ENCODE peak calls at places on chromosomes 7 and 10, in nine cellular contexts. One of them, this sample, is unnamed.

GRCh38 chr10:99859585-99859984 is 77.1 kb downstream of the ABCC2 start:
- DNase-seq in D721Med: no peak
- DNase-seq in uterus: no peak
- DNase-seq in esophagus squamous epithelium: no peak
- DNase-seq in cardiac fibroblast: no peak
- DNase-seq in neural crest cell: no peak
- DNase-seq in HCT116: peak; percentile 60
- DNase-seq in brain microvascular endothelial cell: no peak
- DNase-seq in AG09319: no peak
- DNase-seq in this sample: no peak

GRCh38 chr10:110352930-110353243 is 48.2 kb upstream of the SMNDC1 start:
- DNase-seq in D721Med: no peak
- DNase-seq in cardiac fibroblast: no peak
- DNase-seq in esophagus squamous epithelium: no peak
- DNase-seq in uterus: no peak
- DNase-seq in HCT116: no peak
- DNase-seq in brain microvascular endothelial cell: no peak
- DNase-seq in AG09319: no peak
- DNase-seq in neural crest cell: no peak
- DNase-seq in this sample: no peak

GRCh38 chr7:111992601-111993000 is 213.6 kb downstream of the DOCK4 start:
- DNase-seq in neural crest cell: no peak
- DNase-seq in D721Med: no peak
- DNase-seq in uterus: no peak
- DNase-seq in HCT116: no peak
- DNase-seq in brain microvascular endothelial cell: no peak
- DNase-seq in cardiac fibroblast: no peak
- DNase-seq in esophagus squamous epithelium: no peak
- DNase-seq in AG09319: no peak
- DNase-seq in this sample: no peak

GRCh38 chr7:66281678-66282593 is 76.8 kb downstream of the TPST1 start:
- DNase-seq in D721Med: no peak
- DNase-seq in uterus: peak; percentile 25
- DNase-seq in neural crest cell: no peak
- DNase-seq in cardiac fibroblast: peak; percentile 91
- DNase-seq in brain microvascular endothelial cell: peak; percentile 94
- DNase-seq in esophagus squamous epithelium: no peak
- DNase-seq in HCT116: peak; percentile 13
- DNase-seq in AG09319: peak; percentile 88
- DNase-seq in this sample: peak; percentile 99

GRCh38 chr7:142808802-142809583 is 38.2 kb downstream of the PRSS2 start:
- DNase-seq in brain microvascular endothelial cell: peak; percentile 90
- DNase-seq in uterus: no peak
- DNase-seq in HCT116: no peak
- DNase-seq in esophagus squamous epithelium: peak; percentile 59
- DNase-seq in cardiac fibroblast: no peak
- DNase-seq in neural crest cell: no peak
- DNase-seq in AG09319: no peak
- DNase-seq in D721Med: no peak
- DNase-seq in this sample: peak; percentile 49

GRCh38 chr7:29336851-29337627 is 142.5 kb downstream of the CHN2 start:
- DNase-seq in neural crest cell: no peak
- DNase-seq in HCT116: no peak
- DNase-seq in uterus: no peak
- DNase-seq in cardiac fibroblast: no peak
- DNase-seq in AG09319: no peak
- DNase-seq in D721Med: no peak
- DNase-seq in esophagus squamous epithelium: no peak
- DNase-seq in brain microvascular endothelial cell: no peak
- DNase-seq in this sample: no peak

GRCh38 chr10:49817845-49818244 is 55.7 kb upstream of the OGDHL start:
- DNase-seq in brain microvascular endothelial cell: no peak
- DNase-seq in HCT116: no peak
- DNase-seq in cardiac fibroblast: no peak
- DNase-seq in AG09319: no peak
- DNase-seq in esophagus squamous epithelium: no peak
- DNase-seq in neural crest cell: no peak
- DNase-seq in D721Med: no peak
- DNase-seq in uterus: no peak
- DNase-seq in this sample: no peak

GRCh38 chr10:70820976-70821750 is 5.4 kb downstream of the SGPL1 start:
- DNase-seq in esophagus squamous epithelium: no peak
- DNase-seq in brain microvascular endothelial cell: no peak
- DNase-seq in neural crest cell: no peak
- DNase-seq in D721Med: no peak
- DNase-seq in HCT116: no peak
- DNase-seq in AG09319: no peak
- DNase-seq in uterus: no peak
- DNase-seq in cardiac fibroblast: no peak
- DNase-seq in this sample: no peak

GRCh38 chr10:123934846-123935245 is 43.2 kb upstream of the CPXM2 start:
- DNase-seq in neural crest cell: no peak
- DNase-seq in AG09319: no peak
- DNase-seq in uterus: no peak
- DNase-seq in cardiac fibroblast: no peak
- DNase-seq in esophagus squamous epithelium: no peak
- DNase-seq in D721Med: no peak
- DNase-seq in brain microvascular endothelial cell: no peak
- DNase-seq in HCT116: no peak
- DNase-seq in this sample: no peak

GRCh38 chr10:19816420-19817250 is at the start of gene PLXDC2:
- DNase-seq in uterus: peak; percentile 62
- DNase-seq in D721Med: no peak
- DNase-seq in neural crest cell: peak; percentile 40
- DNase-seq in AG09319: no peak
- DNase-seq in cardiac fibroblast: peak; percentile 62
- DNase-seq in brain microvascular endothelial cell: peak; percentile 45
- DNase-seq in HCT116: no peak
- DNase-seq in esophagus squamous epithelium: no peak
- DNase-seq in this sample: peak; percentile 9

GRCh38 chr7:72109566-72109965 is 302.6 kb downstream of the CALN1 start:
- DNase-seq in esophagus squamous epithelium: no peak
- DNase-seq in AG09319: no peak
- DNase-seq in D721Med: no peak
- DNase-seq in neural crest cell: no peak
- DNase-seq in uterus: no peak
- DNase-seq in HCT116: no peak
- DNase-seq in cardiac fibroblast: no peak
- DNase-seq in brain microvascular endothelial cell: no peak
- DNase-seq in this sample: no peak

GRCh38 chr7:136228185-136228584 is 251.0 kb upstream of the MTPN start:
- DNase-seq in HCT116: no peak
- DNase-seq in uterus: no peak
- DNase-seq in brain microvascular endothelial cell: no peak
- DNase-seq in D721Med: no peak
- DNase-seq in neural crest cell: no peak
- DNase-seq in AG09319: peak; percentile 5
- DNase-seq in cardiac fibroblast: no peak
- DNase-seq in esophagus squamous epithelium: no peak
- DNase-seq in this sample: no peak

GRCh38 chr10:84008878-84009277 is 130.4 kb upstream of the GHITM start:
- DNase-seq in HCT116: peak; percentile 21
- DNase-seq in D721Med: no peak
- DNase-seq in brain microvascular endothelial cell: no peak
- DNase-seq in AG09319: no peak
- DNase-seq in uterus: no peak
- DNase-seq in cardiac fibroblast: peak; percentile 14
- DNase-seq in neural crest cell: peak; percentile 15
- DNase-seq in esophagus squamous epithelium: no peak
- DNase-seq in this sample: no peak

GRCh38 chr10:23158370-23158769 is 33.7 kb upstream of the PTF1A start:
- DNase-seq in D721Med: no peak
- DNase-seq in esophagus squamous epithelium: no peak
- DNase-seq in HCT116: peak; percentile 47
- DNase-seq in AG09319: peak; percentile 15
- DNase-seq in uterus: peak; percentile 20
- DNase-seq in brain microvascular endothelial cell: peak; percentile 47
- DNase-seq in cardiac fibroblast: peak; percentile 75
- DNase-seq in neural crest cell: peak; percentile 55
- DNase-seq in this sample: peak; percentile 29

GRCh38 chr7:17640730-17641377 is 299.4 kb downstream of the SNX13 start:
- DNase-seq in AG09319: no peak
- DNase-seq in D721Med: no peak
- DNase-seq in cardiac fibroblast: peak; percentile 60
- DNase-seq in uterus: no peak
- DNase-seq in HCT116: peak; percentile 46
- DNase-seq in esophagus squamous epithelium: no peak
- DNase-seq in neural crest cell: peak; percentile 34
- DNase-seq in brain microvascular endothelial cell: peak; percentile 52
- DNase-seq in this sample: peak; percentile 23

GRCh38 chr7:111126987-111127386 is 36.1 kb downstream of the LRRN3 start:
- DNase-seq in cardiac fibroblast: peak; percentile 49
- DNase-seq in HCT116: no peak
- DNase-seq in neural crest cell: no peak
- DNase-seq in brain microvascular endothelial cell: peak; percentile 57
- DNase-seq in uterus: no peak
- DNase-seq in esophagus squamous epithelium: no peak
- DNase-seq in AG09319: no peak
- DNase-seq in D721Med: no peak
- DNase-seq in this sample: peak; percentile 34

GRCh38 chr7:52782348-52782747 is 253.1 kb upstream of the POM121L12 start:
- DNase-seq in cardiac fibroblast: no peak
- DNase-seq in AG09319: no peak
- DNase-seq in D721Med: no peak
- DNase-seq in esophagus squamous epithelium: no peak
- DNase-seq in neural crest cell: no peak
- DNase-seq in uterus: no peak
- DNase-seq in brain microvascular endothelial cell: no peak
- DNase-seq in HCT116: no peak
- DNase-seq in this sample: no peak

GRCh38 chr7:52781250-52781649 is 254.2 kb upstream of the POM121L12 start:
- DNase-seq in esophagus squamous epithelium: no peak
- DNase-seq in cardiac fibroblast: no peak
- DNase-seq in brain microvascular endothelial cell: no peak
- DNase-seq in uterus: no peak
- DNase-seq in D721Med: no peak
- DNase-seq in neural crest cell: no peak
- DNase-seq in HCT116: no peak
- DNase-seq in AG09319: no peak
- DNase-seq in this sample: no peak

DNA sequence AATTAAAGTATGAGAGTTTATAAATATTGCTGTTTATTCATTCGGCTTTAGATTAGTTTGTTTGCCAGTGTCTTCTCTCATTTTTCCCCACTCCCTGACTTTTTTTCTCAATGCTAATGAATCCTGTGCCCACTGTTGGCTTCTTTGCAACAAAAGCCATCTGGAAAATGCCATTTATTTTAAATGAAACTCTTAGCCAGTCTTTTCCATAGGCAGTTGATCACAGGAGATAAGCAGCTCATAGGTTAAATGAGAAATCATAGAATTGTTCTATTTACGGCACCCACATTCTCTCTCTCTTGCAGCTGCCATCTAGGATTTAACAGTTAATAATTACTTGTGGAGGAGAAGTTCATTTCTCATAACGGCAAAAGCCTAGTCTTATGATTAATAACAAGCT is 249.3 kb upstream of the POM121L12 start:
- DNase-seq in esophagus squamous epithelium: no peak
- DNase-seq in HCT116: no peak
- DNase-seq in brain microvascular endothelial cell: no peak
- DNase-seq in D721Med: no peak
- DNase-seq in neural crest cell: no peak
- DNase-seq in cardiac fibroblast: no peak
- DNase-seq in AG09319: no peak
- DNase-seq in uterus: no peak
- DNase-seq in this sample: no peak
- TF ChIP-seq CTCF in esophagus squamous epithelium: no peak
- TF ChIP-seq CTCF in HCT116: no peak
- TF ChIP-seq CTCF in brain microvascular endothelial cell: no peak
- TF ChIP-seq CTCF in D721Med: no peak
- TF ChIP-seq CTCF in neural crest cell: no peak
- TF ChIP-seq CTCF in cardiac fibroblast: no peak
- TF ChIP-seq CTCF in AG09319: no peak
- TF ChIP-seq CTCF in uterus: no peak
- TF ChIP-seq CTCF in this sample: no peak

GRCh38 chr10:63976538-63976937 is 455.3 kb downstream of the REEP3 start:
- DNase-seq in AG09319: no peak
- DNase-seq in uterus: no peak
- DNase-seq in cardiac fibroblast: peak; percentile 27
- DNase-seq in HCT116: peak; percentile 48
- DNase-seq in brain microvascular endothelial cell: peak; percentile 52
- DNase-seq in neural crest cell: peak; percentile 51
- DNase-seq in D721Med: no peak
- DNase-seq in esophagus squamous epithelium: no peak
- DNase-seq in this sample: no peak

GRCh38 chr10:63972949-63973827 is 452.0 kb downstream of the REEP3 start:
- DNase-seq in HCT116: no peak
- DNase-seq in esophagus squamous epithelium: no peak
- DNase-seq in D721Med: no peak
- DNase-seq in cardiac fibroblast: no peak
- DNase-seq in neural crest cell: no peak
- DNase-seq in brain microvascular endothelial cell: no peak
- DNase-seq in uterus: no peak
- DNase-seq in AG09319: no peak
- DNase-seq in this sample: no peak

GRCh38 chr10:63977329-63977923 is 456.2 kb downstream of the REEP3 start:
- DNase-seq in D721Med: no peak
- DNase-seq in neural crest cell: peak; percentile 41
- DNase-seq in esophagus squamous epithelium: no peak
- DNase-seq in AG09319: no peak
- DNase-seq in HCT116: peak; percentile 50
- DNase-seq in cardiac fibroblast: peak; percentile 40
- DNase-seq in brain microvascular endothelial cell: peak; percentile 48
- DNase-seq in uterus: no peak
- DNase-seq in this sample: peak; percentile 7
- TF ChIP-seq CTCF in D721Med: peak; percentile 66
- TF ChIP-seq CTCF in neural crest cell: peak; percentile 71
- TF ChIP-seq CTCF in esophagus squamous epithelium: no peak
- TF ChIP-seq CTCF in AG09319: peak; percentile 41
- TF ChIP-seq CTCF in HCT116: peak; percentile 48
- TF ChIP-seq CTCF in cardiac fibroblast: peak; percentile 65
- TF ChIP-seq CTCF in brain microvascular endothelial cell: peak; percentile 77
- TF ChIP-seq CTCF in uterus: no peak
- TF ChIP-seq CTCF in this sample: peak; percentile 64

GRCh38 chr10:103660364-103661197 is 167.1 kb downstream of the NEURL1 start:
- DNase-seq in HCT116: no peak
- DNase-seq in brain microvascular endothelial cell: peak; percentile 56
- DNase-seq in cardiac fibroblast: peak; percentile 63
- DNase-seq in AG09319: no peak
- DNase-seq in neural crest cell: no peak
- DNase-seq in D721Med: no peak
- DNase-seq in uterus: no peak
- DNase-seq in esophagus squamous epithelium: no peak
- DNase-seq in this sample: peak; percentile 36
- TF ChIP-seq CTCF in HCT116: no peak
- TF ChIP-seq CTCF in brain microvascular endothelial cell: peak; percentile 40
- TF ChIP-seq CTCF in cardiac fibroblast: peak; percentile 5
- TF ChIP-seq CTCF in AG09319: peak; percentile 30
- TF ChIP-seq CTCF in neural crest cell: no peak
- TF ChIP-seq CTCF in D721Med: no peak
- TF ChIP-seq CTCF in uterus: peak; percentile 2
- TF ChIP-seq CTCF in esophagus squamous epithelium: no peak
- TF ChIP-seq CTCF in this sample: no peak

DNA sequence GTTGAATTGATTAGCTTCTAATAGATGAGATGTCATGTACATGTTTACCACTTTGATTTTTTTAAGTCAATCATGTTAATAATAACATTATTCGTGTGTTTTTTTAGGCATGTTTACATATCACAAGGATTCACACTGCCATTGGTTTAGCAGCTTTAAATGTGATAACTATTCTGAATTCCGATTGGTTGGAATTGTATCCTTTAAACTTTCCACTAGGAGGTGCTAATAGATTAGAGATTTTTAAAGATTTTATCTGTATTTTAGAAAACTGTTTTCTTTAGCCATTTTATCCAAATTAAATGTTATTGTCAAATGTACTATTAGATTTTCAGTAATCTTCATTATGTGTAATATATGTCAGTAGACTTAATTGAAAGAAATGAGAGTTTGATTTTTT is 83.2 kb downstream of the HECTD2 start:
- DNase-seq in brain microvascular endothelial cell: no peak
- DNase-seq in D721Med: no peak
- DNase-seq in AG09319: peak; percentile 20
- DNase-seq in neural crest cell: no peak
- DNase-seq in uterus: no peak
- DNase-seq in cardiac fibroblast: peak; percentile 60
- DNase-seq in HCT116: peak; percentile 32
- DNase-seq in esophagus squamous epithelium: no peak
- DNase-seq in this sample: peak; percentile 70
- TF ChIP-seq CTCF in brain microvascular endothelial cell: no peak
- TF ChIP-seq CTCF in D721Med: no peak
- TF ChIP-seq CTCF in AG09319: peak; percentile 39
- TF ChIP-seq CTCF in neural crest cell: peak; percentile 69
- TF ChIP-seq CTCF in uterus: peak; percentile 50
- TF ChIP-seq CTCF in cardiac fibroblast: peak; percentile 13
- TF ChIP-seq CTCF in HCT116: peak; percentile 40
- TF ChIP-seq CTCF in esophagus squamous epithelium: peak; percentile 71
- TF ChIP-seq CTCF in this sample: peak; percentile 82

This sample was measured in HFFc6.